ENCODE peak calls at places on chromosome 21, in ten cellular contexts. One of them, this sample, is unnamed.
A peak's percentile ranks its signal among the peaks of the same experiment; 100 is the strongest.

GRCh38 chr21:16536661-16537359 is 807.0 kb downstream of the USP25 start:
- DNase-seq in ovary: no peak
- DNase-seq in A549: no peak
- DNase-seq in upper lobe of left lung: no peak
- DNase-seq in transverse colon: no peak
- DNase-seq in stomach: no peak
- DNase-seq in suprapubic skin: no peak
- DNase-seq in tibial nerve: no peak
- DNase-seq in heart left ventricle: no peak
- DNase-seq in adrenal gland: no peak
- DNase-seq in this sample: no peak

GRCh38 chr21:16198546-16198945 is 468.8 kb downstream of the USP25 start:
- DNase-seq in ovary: no peak
- DNase-seq in A549: no peak
- DNase-seq in upper lobe of left lung: no peak
- DNase-seq in transverse colon: no peak
- DNase-seq in stomach: no peak
- DNase-seq in suprapubic skin: no peak
- DNase-seq in tibial nerve: no peak
- DNase-seq in heart left ventricle: no peak
- DNase-seq in adrenal gland: no peak
- DNase-seq in this sample: no peak

GRCh38 chr21:38912355-38912619 is 106.6 kb downstream of the ETS2 start:
- DNase-seq in ovary: no peak
- DNase-seq in A549: no peak
- DNase-seq in upper lobe of left lung: no peak
- DNase-seq in transverse colon: no peak
- DNase-seq in stomach: no peak
- DNase-seq in suprapubic skin: no peak
- DNase-seq in tibial nerve: no peak
- DNase-seq in heart left ventricle: no peak
- DNase-seq in adrenal gland: no peak
- DNase-seq in this sample: no peak

GRCh38 chr21:38817371-38818335 is 11.9 kb downstream of the ETS2 start:
- DNase-seq in ovary: no peak
- DNase-seq in A549: no peak
- DNase-seq in upper lobe of left lung: no peak
- DNase-seq in transverse colon: peak; percentile 47
- DNase-seq in stomach: no peak
- DNase-seq in suprapubic skin: no peak
- DNase-seq in tibial nerve: no peak
- DNase-seq in heart left ventricle: no peak
- DNase-seq in adrenal gland: peak; percentile 79
- DNase-seq in this sample: no peak

GRCh38 chr21:31710586-31710985 is 21.3 kb downstream of the SCAF4 start:
- DNase-seq in ovary: no peak
- DNase-seq in A549: no peak
- DNase-seq in upper lobe of left lung: no peak
- DNase-seq in transverse colon: no peak
- DNase-seq in stomach: no peak
- DNase-seq in suprapubic skin: no peak
- DNase-seq in tibial nerve: no peak
- DNase-seq in heart left ventricle: no peak
- DNase-seq in adrenal gland: no peak
- DNase-seq in this sample: no peak

GRCh38 chr21:27683292-27683691 is 716.4 kb upstream of the ADAMTS5 start:
- DNase-seq in ovary: no peak
- DNase-seq in A549: no peak
- DNase-seq in upper lobe of left lung: no peak
- DNase-seq in transverse colon: no peak
- DNase-seq in stomach: no peak
- DNase-seq in suprapubic skin: no peak
- DNase-seq in tibial nerve: no peak
- DNase-seq in heart left ventricle: no peak
- DNase-seq in adrenal gland: no peak
- DNase-seq in this sample: no peak

GRCh38 chr21:36550761-36551160 is 70.8 kb upstream of the CLDN14 start:
- DNase-seq in ovary: no peak
- DNase-seq in A549: no peak
- DNase-seq in upper lobe of left lung: no peak
- DNase-seq in transverse colon: no peak
- DNase-seq in stomach: no peak
- DNase-seq in suprapubic skin: no peak
- DNase-seq in tibial nerve: no peak
- DNase-seq in heart left ventricle: no peak
- DNase-seq in adrenal gland: peak; percentile 60
- DNase-seq in this sample: no peak

GRCh38 chr21:38784458-38785266 is 21.1 kb upstream of the ETS2 start:
- DNase-seq in ovary: no peak
- DNase-seq in A549: no peak
- DNase-seq in upper lobe of left lung: no peak
- DNase-seq in transverse colon: no peak
- DNase-seq in stomach: no peak
- DNase-seq in suprapubic skin: no peak
- DNase-seq in tibial nerve: no peak
- DNase-seq in heart left ventricle: no peak
- DNase-seq in adrenal gland: no peak
- DNase-seq in this sample: no peak

DNA sequence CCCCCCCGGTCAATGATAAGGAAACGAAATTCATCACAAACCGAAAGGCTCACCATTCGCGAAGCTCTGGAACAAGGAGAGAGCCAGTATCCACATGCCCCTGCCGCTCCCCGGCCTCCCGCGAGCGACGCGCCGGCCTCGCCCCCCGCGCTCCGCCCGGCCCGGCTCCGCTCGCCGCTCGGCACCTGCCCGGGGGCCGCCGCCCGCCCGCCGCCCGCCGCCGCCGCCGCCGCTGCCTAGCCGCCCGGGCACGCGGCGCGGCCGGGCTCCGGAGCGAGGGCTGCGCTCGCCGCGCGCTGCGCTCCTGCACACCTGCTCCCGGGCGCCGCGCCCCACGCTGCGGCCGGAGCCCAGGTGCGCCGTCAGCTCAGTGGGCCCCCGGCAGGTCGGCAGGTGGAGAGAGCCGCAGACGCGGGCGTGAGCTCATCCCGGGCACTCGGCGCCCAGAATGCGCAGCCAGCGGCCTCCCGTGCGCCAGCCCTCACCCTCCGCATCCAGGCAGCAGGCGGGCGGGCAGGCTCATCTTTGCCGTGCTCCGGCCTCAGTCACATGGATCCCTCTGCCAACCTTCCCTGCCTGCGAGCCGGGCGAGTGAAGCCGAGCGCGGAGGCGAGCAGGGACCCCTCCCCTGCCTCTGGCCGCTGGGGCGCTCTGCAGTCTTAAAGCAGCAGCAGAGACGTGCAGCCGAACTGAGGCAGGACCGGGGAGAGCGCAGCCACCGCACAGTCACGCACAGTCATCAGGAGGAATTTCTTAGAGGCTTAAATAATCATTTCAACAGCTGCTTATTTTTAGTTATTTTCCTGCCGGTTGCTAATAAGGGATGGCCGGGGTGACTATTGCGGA is at the start of gene DSCAM:
- DNase-seq in ovary: no peak
- DNase-seq in A549: no peak
- DNase-seq in upper lobe of left lung: no peak
- DNase-seq in transverse colon: no peak
- DNase-seq in stomach: no peak
- DNase-seq in suprapubic skin: no peak
- DNase-seq in tibial nerve: no peak
- DNase-seq in heart left ventricle: no peak
- DNase-seq in adrenal gland: no peak
- DNase-seq in this sample: no peak
- H3K4me3 ChIP-seq in ovary: no peak within 1 kb of the TSS
- H3K4me3 ChIP-seq in A549: no peak within 1 kb of the TSS
- H3K4me3 ChIP-seq in upper lobe of left lung: peak within 1 kb of the TSS; percentile 41
- H3K4me3 ChIP-seq in transverse colon: no peak within 1 kb of the TSS
- H3K4me3 ChIP-seq in stomach: peak within 1 kb of the TSS; percentile 43
- H3K4me3 ChIP-seq in suprapubic skin: peak within 1 kb of the TSS; percentile 21
- H3K4me3 ChIP-seq in tibial nerve: no peak within 1 kb of the TSS
- H3K4me3 ChIP-seq in heart left ventricle: no peak within 1 kb of the TSS
- H3K4me3 ChIP-seq in adrenal gland: no peak within 1 kb of the TSS
- H3K4me3 ChIP-seq in this sample: no peak within 1 kb of the TSS

DNA sequence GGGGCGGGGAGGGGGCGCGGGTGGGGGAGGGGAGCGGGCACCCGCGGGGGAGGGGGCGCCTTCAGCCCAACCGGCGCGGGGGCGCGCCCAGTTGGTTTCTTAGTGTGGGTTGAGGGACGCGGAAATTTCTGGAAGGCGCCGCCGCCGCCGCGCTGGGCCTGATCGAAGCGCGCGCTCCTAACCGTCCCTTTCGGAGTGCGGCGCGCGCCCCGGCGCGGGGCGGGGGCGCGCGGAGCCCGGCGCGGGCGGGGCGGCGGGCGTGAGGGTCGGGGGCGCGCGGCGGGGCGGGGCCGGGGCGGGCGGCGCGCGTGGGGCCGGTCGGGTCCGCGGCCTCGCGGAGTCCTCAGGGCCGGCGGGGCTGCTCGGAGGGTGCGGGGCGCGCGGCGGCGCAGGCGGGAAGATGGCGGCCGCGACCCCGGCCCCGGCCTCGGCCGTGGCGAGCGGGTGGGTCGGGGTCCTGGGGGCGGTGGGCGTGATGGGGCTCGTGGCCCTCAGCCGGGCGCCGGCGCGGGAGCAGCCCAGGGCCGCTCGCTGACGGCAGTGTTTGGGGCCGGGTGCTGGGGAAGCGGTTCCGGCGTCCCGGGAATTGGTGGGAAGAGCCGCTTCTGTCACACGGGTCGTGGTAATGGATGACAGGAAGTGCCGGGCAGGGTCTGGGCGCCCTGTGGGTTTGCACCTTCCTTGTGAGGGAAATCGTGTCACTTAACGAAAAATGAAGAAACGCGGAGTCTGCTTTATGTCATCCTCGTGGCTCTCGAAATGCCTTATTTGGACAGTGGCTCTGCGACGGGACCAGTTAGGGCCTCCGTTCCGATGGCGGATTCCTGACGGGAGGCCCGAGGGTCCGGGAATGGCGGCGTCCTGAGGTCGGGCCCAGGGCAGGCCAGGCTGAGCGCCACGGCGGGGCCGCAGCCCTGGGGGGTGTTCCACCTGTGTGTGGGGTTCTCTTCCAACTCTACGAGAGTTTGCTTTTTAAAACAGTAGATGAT is 764 bp downstream of the PKNOX1 start:
- DNase-seq in ovary: peak; percentile 86
- DNase-seq in A549: peak; percentile 56
- DNase-seq in upper lobe of left lung: peak; percentile 66
- DNase-seq in transverse colon: peak; percentile 66
- DNase-seq in stomach: peak; percentile 63
- DNase-seq in suprapubic skin: peak; percentile 83
- DNase-seq in tibial nerve: peak; percentile 16
- DNase-seq in heart left ventricle: peak; percentile 76
- DNase-seq in adrenal gland: peak; percentile 78
- DNase-seq in this sample: peak; percentile 93
- TF ChIP-seq POLR2A in ovary: peak; percentile 41
- TF ChIP-seq POLR2A in A549: peak; percentile 28
- TF ChIP-seq POLR2A in upper lobe of left lung: no peak
- TF ChIP-seq POLR2A in transverse colon: peak; percentile 20
- TF ChIP-seq POLR2A in stomach: no peak
- TF ChIP-seq POLR2A in suprapubic skin: no peak
- TF ChIP-seq POLR2A in tibial nerve: peak; percentile 22
- TF ChIP-seq POLR2A in heart left ventricle: no peak
- TF ChIP-seq POLR2A in adrenal gland: peak; percentile 0
- TF ChIP-seq POLR2A in this sample: no peak

DNA sequence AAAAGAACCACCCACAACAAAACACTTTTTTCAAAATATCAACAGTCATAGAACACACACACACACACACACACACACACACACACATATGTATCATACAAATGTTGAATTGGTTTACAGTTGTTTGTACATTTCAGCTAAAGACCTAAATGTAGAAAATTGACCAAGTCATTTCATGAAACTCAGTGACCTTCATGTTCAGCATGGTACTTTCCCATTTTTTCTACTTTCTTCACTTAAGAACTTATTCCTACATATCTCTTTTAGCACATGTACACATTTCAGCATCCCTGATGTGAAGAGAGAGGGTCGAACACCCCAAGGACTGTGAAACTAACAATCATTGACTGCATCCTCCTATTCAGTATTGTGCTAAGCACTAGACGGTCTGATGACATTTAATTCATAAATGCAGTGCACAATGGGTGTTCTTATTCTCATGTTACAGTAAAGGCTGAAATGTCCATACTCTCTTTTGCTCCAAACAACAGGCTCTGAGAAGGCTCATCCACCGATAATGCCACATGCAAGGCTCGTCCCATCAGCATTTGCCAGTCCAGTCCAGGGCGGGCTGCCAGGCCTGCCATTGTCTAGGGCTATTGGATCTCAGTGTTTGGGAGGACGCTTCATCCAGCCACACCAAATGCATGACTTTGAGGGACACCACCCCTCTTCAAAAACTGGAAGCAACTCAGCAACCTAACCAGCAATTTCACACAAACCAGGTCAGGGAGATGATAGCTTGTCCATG is 150.1 kb upstream of the RUNX1 start:
- DNase-seq in ovary: no peak
- DNase-seq in A549: no peak
- DNase-seq in upper lobe of left lung: no peak
- DNase-seq in transverse colon: no peak
- DNase-seq in stomach: no peak
- DNase-seq in suprapubic skin: no peak
- DNase-seq in tibial nerve: no peak
- DNase-seq in heart left ventricle: no peak
- DNase-seq in adrenal gland: no peak
- DNase-seq in this sample: no peak
- H3K4me1 ChIP-seq in ovary: peaks cover 3% of the 10 kb centered on the region
- H3K4me1 ChIP-seq in A549: peaks cover 24% of the 10 kb centered on the region
- H3K4me1 ChIP-seq in upper lobe of left lung: no peaks in the 10 kb centered on the region
- H3K4me1 ChIP-seq in transverse colon: peaks cover 8% of the 10 kb centered on the region
- H3K4me1 ChIP-seq in stomach: peaks cover 15% of the 10 kb centered on the region
- H3K4me1 ChIP-seq in suprapubic skin: peaks cover 4% of the 10 kb centered on the region
- H3K4me1 ChIP-seq in tibial nerve: no peaks in the 10 kb centered on the region
- H3K4me1 ChIP-seq in heart left ventricle: peaks cover 31% of the 10 kb centered on the region
- H3K4me1 ChIP-seq in adrenal gland: no peaks in the 10 kb centered on the region
- H3K4me1 ChIP-seq in this sample: no peaks in the 10 kb centered on the region

GRCh38 chr21:33127154-33127893 is 57.4 kb downstream of the OLIG1 start:
- DNase-seq in ovary: peak; percentile 55
- DNase-seq in A549: peak; percentile 59
- DNase-seq in upper lobe of left lung: peak; percentile 72
- DNase-seq in transverse colon: peak; percentile 50
- DNase-seq in stomach: peak; percentile 49
- DNase-seq in suprapubic skin: peak; percentile 69
- DNase-seq in tibial nerve: peak; percentile 52
- DNase-seq in heart left ventricle: peak; percentile 77
- DNase-seq in adrenal gland: peak; percentile 71
- DNase-seq in this sample: peak; percentile 84

GRCh38 chr21:33128538-33128937 is 58.6 kb downstream of the OLIG1 start:
- DNase-seq in ovary: no peak
- DNase-seq in A549: no peak
- DNase-seq in upper lobe of left lung: no peak
- DNase-seq in transverse colon: no peak
- DNase-seq in stomach: no peak
- DNase-seq in suprapubic skin: no peak
- DNase-seq in tibial nerve: no peak
- DNase-seq in heart left ventricle: no peak
- DNase-seq in adrenal gland: no peak
- DNase-seq in this sample: no peak

GRCh38 chr21:33125981-33126380 is 56.0 kb downstream of the OLIG1 start:
- DNase-seq in ovary: no peak
- DNase-seq in A549: no peak
- DNase-seq in upper lobe of left lung: no peak
- DNase-seq in transverse colon: no peak
- DNase-seq in stomach: no peak
- DNase-seq in suprapubic skin: no peak
- DNase-seq in tibial nerve: no peak
- DNase-seq in heart left ventricle: no peak
- DNase-seq in adrenal gland: no peak
- DNase-seq in this sample: no peak

GRCh38 chr21:33124879-33125278 is 54.9 kb downstream of the OLIG1 start:
- DNase-seq in ovary: no peak
- DNase-seq in A549: no peak
- DNase-seq in upper lobe of left lung: peak; percentile 37
- DNase-seq in transverse colon: no peak
- DNase-seq in stomach: no peak
- DNase-seq in suprapubic skin: no peak
- DNase-seq in tibial nerve: no peak
- DNase-seq in heart left ventricle: no peak
- DNase-seq in adrenal gland: no peak
- DNase-seq in this sample: no peak

DNA sequence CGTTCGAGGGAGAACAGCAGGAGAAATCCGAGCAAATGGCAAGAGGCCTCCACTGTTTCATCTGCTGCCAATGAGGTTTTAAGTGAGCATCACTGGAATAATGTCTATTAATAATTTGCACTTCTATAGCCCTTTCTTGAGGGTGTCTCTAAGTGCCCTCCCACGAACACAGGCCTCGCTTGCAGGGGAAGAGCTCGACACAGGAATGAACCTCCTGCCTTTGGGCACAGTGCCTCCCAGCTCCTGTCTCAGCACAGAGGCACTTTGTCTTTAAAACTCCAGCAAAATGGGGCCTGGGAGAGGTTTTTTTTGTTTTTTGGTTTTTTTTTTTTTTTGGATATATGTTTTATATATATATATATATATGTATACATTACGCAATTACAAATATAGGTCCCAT is 56.6 kb downstream of the OLIG1 start:
- DNase-seq in ovary: no peak
- DNase-seq in A549: no peak
- DNase-seq in upper lobe of left lung: no peak
- DNase-seq in transverse colon: no peak
- DNase-seq in stomach: no peak
- DNase-seq in suprapubic skin: no peak
- DNase-seq in tibial nerve: no peak
- DNase-seq in heart left ventricle: no peak
- DNase-seq in adrenal gland: no peak
- DNase-seq in this sample: no peak
- H3K4me3 ChIP-seq in ovary: no peak overlapping the region
- H3K4me3 ChIP-seq in A549: no peak overlapping the region
- H3K4me3 ChIP-seq in upper lobe of left lung: no peak overlapping the region
- H3K4me3 ChIP-seq in transverse colon: no peak overlapping the region
- H3K4me3 ChIP-seq in stomach: no peak overlapping the region
- H3K4me3 ChIP-seq in suprapubic skin: no peak overlapping the region
- H3K4me3 ChIP-seq in tibial nerve: no peak overlapping the region
- H3K4me3 ChIP-seq in heart left ventricle: no peak overlapping the region
- H3K4me3 ChIP-seq in adrenal gland: no peak overlapping the region
- H3K4me3 ChIP-seq in this sample: no peak overlapping the region

This sample was measured in spleen.